ENCODE peak calls at places on chromosomes 16 and 17, in five cellular contexts. N is right cardiac atrium; X is ELF-1; K is Ammon's horn; S is activated T-helper 1 cell treated with anti-CD3 and anti-CD28 coated beads, Interleukin-2, amount 50 U/mL, for 16 hours. J is an unnamed sample.

GRCh38 chr17:41689497-41690299 is 1.0 kb downstream of the EIF1 start:
- DNase-seq in N (no peak), X (peak), K (peak), S (no peak), J (peak)

GRCh38 chr17:34613064-34614019 is 34.0 kb downstream of the TMEM132E start:
- DNase-seq in N (no peak), X (peak), K (peak), S (no peak), J (peak)

GRCh38 chr16:66273036-66273435 is 93.5 kb upstream of the CDH5 start:
- DNase-seq in N (no peak), X (no peak), K (no peak), S (no peak), J (no peak)

GRCh38 chr17:15649861-15650391 is 30.4 kb upstream of the FBXW10B start:
- DNase-seq in N (peak), X (no peak), K (no peak), S (no peak), J (no peak)

GRCh38 chr17:55435408-55435807 is 13.8 kb upstream of the MMD start:
- DNase-seq in N (no peak), X (no peak), K (no peak), S (no peak), J (no peak)

GRCh38 chr16:56203052-56203451 is 11.8 kb downstream of the GNAO1 start:
- DNase-seq in N (no peak), X (peak), K (peak), S (no peak), J (no peak)

GRCh38 chr17:63276821-63277220 is 169.3 kb downstream of the CYB561 start:
- DNase-seq in N (no peak), X (no peak), K (no peak), S (no peak), J (no peak)

GRCh38 chr16:10202650-10203049 is 20.4 kb upstream of the GRIN2A start:
- DNase-seq in N (no peak), X (no peak), K (no peak), S (no peak), J (no peak)

GRCh38 chr17:1272701-1273100 is 2.5 kb downstream of the BHLHA9 start:
- DNase-seq in N (no peak), X (no peak), K (no peak), S (no peak), J (no peak)

J was measured in cerebellar cortex.